ENCODE peak calls at places on chromosomes 2 and 18, in four cellular contexts. One of them, this sample, is unnamed.

GRCh38 chr18:10332452-10332851 is 122.0 kb upstream of the APCDD1 start:
- DNase-seq in IMR-90: no peak
- DNase-seq in K562: no peak
- DNase-seq in H1: no peak
- DNase-seq in this sample: no peak

GRCh38 chr2:134413430-134413829 is 159.6 kb downstream of the MGAT5 start:
- DNase-seq in IMR-90: peak; percentile 78
- DNase-seq in K562: no peak
- DNase-seq in H1: no peak
- DNase-seq in this sample: no peak

GRCh38 chr18:78898066-78898465 is 81.6 kb upstream of the SALL3 start:
- DNase-seq in IMR-90: no peak
- DNase-seq in K562: no peak
- DNase-seq in H1: no peak
- DNase-seq in this sample: no peak

GRCh38 chr2:239555566-239555895 is 154.7 kb upstream of the HDAC4 start:
- DNase-seq in IMR-90: no peak
- DNase-seq in K562: no peak
- DNase-seq in H1: no peak
- DNase-seq in this sample: no peak

GRCh38 chr18:46061387-46061786 is 10.7 kb downstream of the PSTPIP2 start:
- DNase-seq in IMR-90: no peak
- DNase-seq in K562: no peak
- DNase-seq in H1: no peak
- DNase-seq in this sample: no peak

GRCh38 chr2:206392118-206392517 is 51.2 kb upstream of the ADAM23 start:
- DNase-seq in IMR-90: peak; percentile 54
- DNase-seq in K562: peak; percentile 25
- DNase-seq in H1: peak; percentile 54
- DNase-seq in this sample: no peak

GRCh38 chr2:152477347-152478092 is 142.5 kb downstream of the FMNL2 start:
- DNase-seq in IMR-90: peak; percentile 35
- DNase-seq in K562: no peak
- DNase-seq in H1: peak; percentile 11
- DNase-seq in this sample: no peak

GRCh38 chr2:132009874-132010521 is 151.8 kb downstream of the ANKRD30BL start:
- DNase-seq in IMR-90: no peak
- DNase-seq in K562: no peak
- DNase-seq in H1: peak; percentile 53
- DNase-seq in this sample: no peak

GRCh38 chr2:121527009-121527682 is 3.5 kb upstream of the RNU4ATAC start:
- DNase-seq in IMR-90: peak; percentile 29
- DNase-seq in K562: no peak
- DNase-seq in H1: no peak
- DNase-seq in this sample: no peak

GRCh38 chr18:74225193-74225840 is 66.4 kb downstream of the CYB5A start:
- DNase-seq in IMR-90: peak; percentile 22
- DNase-seq in K562: peak; percentile 20
- DNase-seq in H1: no peak
- DNase-seq in this sample: no peak

GRCh38 chr2:26269571-26270170 is 24.9 kb downstream of the HADHB start:
- DNase-seq in IMR-90: peak; percentile 33
- DNase-seq in K562: no peak
- DNase-seq in H1: no peak
- DNase-seq in this sample: no peak
- TF ChIP-seq CHD1 in IMR-90: no peak
- TF ChIP-seq CHD1 in K562: no peak
- TF ChIP-seq CHD1 in H1: no peak
- TF ChIP-seq CHD1 in this sample: no peak

GRCh38 chr2:188785515-188785914 is 188.7 kb upstream of the COL3A1 start:
- DNase-seq in IMR-90: no peak
- DNase-seq in K562: no peak
- DNase-seq in H1: no peak
- DNase-seq in this sample: no peak

GRCh38 chr2:188787002-188787660 is 187.0 kb upstream of the COL3A1 start:
- DNase-seq in IMR-90: peak; percentile 88
- DNase-seq in K562: no peak
- DNase-seq in H1: no peak
- DNase-seq in this sample: no peak

GRCh38 chr2:188788621-188789020 is 185.6 kb upstream of the COL3A1 start:
- DNase-seq in IMR-90: peak; percentile 93
- DNase-seq in K562: no peak
- DNase-seq in H1: no peak
- DNase-seq in this sample: no peak

GRCh38 chr2:188786368-188786781 is 187.8 kb upstream of the COL3A1 start:
- DNase-seq in IMR-90: peak; percentile 79
- DNase-seq in K562: no peak
- DNase-seq in H1: no peak
- DNase-seq in this sample: no peak

GRCh38 chr2:188787661-188788044 is 186.5 kb upstream of the COL3A1 start:
- DNase-seq in IMR-90: no peak
- DNase-seq in K562: no peak
- DNase-seq in H1: no peak
- DNase-seq in this sample: no peak
- TF ChIP-seq CHD1 in IMR-90: no peak
- TF ChIP-seq CHD1 in K562: no peak
- TF ChIP-seq CHD1 in H1: no peak
- TF ChIP-seq CHD1 in this sample: no peak

GRCh38 chr18:32884543-32884942 is 111.7 kb upstream of the KLHL14 start:
- DNase-seq in IMR-90: no peak
- DNase-seq in K562: no peak
- DNase-seq in H1: no peak
- DNase-seq in this sample: no peak
- TF ChIP-seq CHD1 in IMR-90: no peak
- TF ChIP-seq CHD1 in K562: no peak
- TF ChIP-seq CHD1 in H1: no peak
- TF ChIP-seq CHD1 in this sample: no peak

DNA sequence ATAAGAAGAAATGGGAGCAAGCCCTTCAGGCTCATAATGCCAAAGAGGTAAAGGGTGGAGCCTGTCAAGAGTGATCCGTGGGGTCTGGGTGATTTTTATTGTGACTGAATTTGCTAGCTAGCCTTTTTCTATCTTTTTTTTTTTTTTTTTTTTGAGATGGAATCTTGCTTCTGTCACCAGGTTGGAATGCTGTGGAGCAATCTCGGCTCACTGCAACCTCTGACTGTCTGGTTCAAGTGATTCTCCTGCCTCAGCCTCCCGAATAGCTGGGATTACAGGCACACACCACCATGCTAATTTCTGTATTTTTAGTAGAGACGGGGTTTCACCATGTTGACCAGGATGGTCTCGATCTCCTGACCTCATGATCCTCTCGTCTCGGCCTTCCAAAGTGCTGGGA is 29.1 kb downstream of the DRC1 start:
- DNase-seq in IMR-90: peak; percentile 41
- DNase-seq in K562: no peak
- DNase-seq in H1: no peak
- DNase-seq in this sample: no peak
- TF ChIP-seq CHD1 in IMR-90: no peak
- TF ChIP-seq CHD1 in K562: no peak
- TF ChIP-seq CHD1 in H1: no peak
- TF ChIP-seq CHD1 in this sample: no peak

DNA sequence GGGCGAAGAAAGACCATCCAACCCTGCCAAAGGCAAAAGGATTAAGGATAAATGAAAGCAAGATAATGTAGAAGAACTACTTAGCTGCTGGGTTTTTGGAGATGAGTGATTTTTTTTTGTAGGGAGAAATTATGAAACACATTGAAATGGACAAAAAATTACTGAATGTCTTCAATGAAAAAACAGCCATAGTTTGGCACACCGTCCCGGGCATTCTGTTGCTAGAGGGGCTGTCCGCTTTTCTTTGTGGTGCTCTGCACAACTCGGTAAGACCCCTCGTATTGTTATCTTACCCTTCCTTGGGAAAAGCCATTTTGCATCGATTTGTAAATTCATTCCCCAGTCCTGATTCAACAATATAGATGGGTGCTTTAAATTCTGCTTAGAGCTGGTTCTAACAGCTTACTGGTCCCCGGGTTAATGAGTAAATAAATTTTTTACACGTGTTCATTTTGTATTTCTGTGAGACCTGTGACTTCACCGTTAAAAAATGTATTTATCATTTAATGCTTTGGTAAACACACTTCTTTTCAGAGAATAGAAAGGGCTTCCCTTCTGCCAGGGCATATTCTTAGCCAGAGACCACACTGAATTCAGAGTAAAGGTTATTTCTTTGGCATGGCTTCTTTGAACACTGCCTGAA is 922 bp upstream of the LAPTM4A start:
- DNase-seq in IMR-90: peak; percentile 41
- DNase-seq in K562: no peak
- DNase-seq in H1: no peak
- DNase-seq in this sample: no peak
- TF ChIP-seq CHD1 in IMR-90: no peak
- TF ChIP-seq CHD1 in K562: no peak
- TF ChIP-seq CHD1 in H1: no peak
- TF ChIP-seq CHD1 in this sample: no peak

DNA sequence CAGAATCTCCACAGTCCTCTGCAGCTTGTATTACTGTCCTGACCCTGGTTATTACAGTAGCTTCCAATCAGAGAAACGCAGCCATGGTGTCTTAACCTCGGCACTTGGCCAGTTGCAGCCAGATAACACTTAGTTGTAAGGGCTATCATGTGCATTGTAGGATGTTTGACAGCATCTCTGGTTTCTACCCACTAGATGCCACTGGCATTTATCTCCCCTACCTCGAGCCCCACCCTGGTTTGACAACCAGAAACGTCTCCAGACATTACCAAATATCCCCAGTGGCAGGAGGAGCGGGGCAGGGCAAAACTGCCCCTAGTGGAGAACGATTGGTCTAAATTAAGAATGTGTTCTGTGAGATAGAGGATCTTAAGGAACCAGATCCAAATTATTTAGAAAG is 13.1 kb downstream of the DSG2 start:
- DNase-seq in IMR-90: no peak
- DNase-seq in K562: no peak
- DNase-seq in H1: no peak
- DNase-seq in this sample: no peak
- TF ChIP-seq CHD1 in IMR-90: no peak
- TF ChIP-seq CHD1 in K562: no peak
- TF ChIP-seq CHD1 in H1: no peak
- TF ChIP-seq CHD1 in this sample: no peak